ENCODE peak calls at places on chromosomes 5 and 9, in six cellular contexts. O, Q, G, T, J and E are unnamed samples.

GRCh38 chr5:83097582-83098265 is 20.4 kb downstream of the XRCC4 start:
- DNase-seq in G (no peak), T (no peak), J (peak; percentile 68), O (no peak), Q (no peak), E (no peak)

GRCh38 chr5:4640793-4641192 is 499.3 kb upstream of the ADAMTS16 start:
- DNase-seq in O (no peak), T (no peak), G (no peak), J (peak; percentile 10), Q (no peak), E (no peak)

GRCh38 chr5:172579403-172579990 is 61.6 kb upstream of the NEURL1B start:
- DNase-seq in T (no peak), Q (no peak), O (no peak), G (no peak), J (no peak), E (no peak)

GRCh38 chr9:113349434-113350337 is at the start of gene BSPRY:
- DNase-seq in J (no peak), Q (peak; percentile 85), T (peak; percentile 54), G (peak; percentile 57), O (peak; percentile 78), E (no peak)

GRCh38 chr5:129511291-129511690 is 51.2 kb downstream of the ADAMTS19 start:
- DNase-seq in Q (no peak), J (no peak), T (no peak), G (no peak), O (no peak), E (no peak)

GRCh38 chr5:132825165-132825823 is 5.2 kb downstream of the SHROOM1 start:
- DNase-seq in Q (no peak), O (no peak), G (no peak), J (no peak), T (no peak), E (no peak)

GRCh38 chr5:93606384-93606752 is 23.3 kb downstream of the NR2F1 start:
- DNase-seq in J (no peak), O (no peak), G (no peak), T (no peak), Q (no peak), E (no peak)

GRCh38 chr5:161190086-161190485 is 338.1 kb upstream of the ATP10B start:
- DNase-seq in O (no peak), T (no peak), G (no peak), Q (no peak), J (no peak), E (no peak)

GRCh38 chr5:191036-191948 is at the start of gene LRRC14B:
- DNase-seq in J (no peak), T (no peak), Q (peak; percentile 84), G (peak; percentile 21), O (peak; percentile 55), E (no peak)

GRCh38 chr9:83582026-83582425 is 40.9 kb upstream of the IDNK start:
- DNase-seq in T (no peak), G (no peak), Q (no peak), J (peak; percentile 82), O (no peak), E (no peak)

GRCh38 chr5:157607371-157608161 is 32.0 kb upstream of the ADAM19 start:
- DNase-seq in O (no peak), J (peak; percentile 70), Q (no peak), T (peak; percentile 76), G (peak; percentile 19), E (no peak)

GRCh38 chr5:30392897-30393296 is 800.6 kb upstream of the CDH6 start:
- DNase-seq in O (no peak), G (no peak), Q (no peak), T (no peak), J (no peak), E (no peak)

GRCh38 chr9:110729628-110730027 is 61.0 kb downstream of the MUSK start:
- DNase-seq in Q (no peak), G (no peak), O (no peak), J (no peak), T (no peak), E (no peak)

GRCh38 chr5:161546463-161547301 is at the start of gene GABRB2:
- DNase-seq in Q (no peak), O (peak; percentile 44), T (peak; percentile 33), J (peak; percentile 21), G (peak; percentile 32), E (peak; percentile 47)

GRCh38 chr9:2872307-2872940 is 28.5 kb upstream of the PUM3 start:
- DNase-seq in G (peak; percentile 2), J (peak; percentile 59), Q (no peak), O (no peak), T (no peak), E (no peak)

GRCh38 chr9:128136816-128137793 is 9.6 kb upstream of the PTGES2 start:
- DNase-seq in Q (peak; percentile 54), G (peak; percentile 57), J (peak; percentile 34), T (peak; percentile 50), O (peak; percentile 11), E (no peak)

GRCh38 chr5:142735323-142736246 is 34.6 kb upstream of the ARHGAP26 start:
- DNase-seq in J (no peak), Q (no peak), G (no peak), T (no peak), O (no peak), E (no peak)

GRCh38 chr5:132475939-132476852 is 14.4 kb downstream of the IRF1 start:
- DNase-seq in T (no peak), Q (peak; percentile 68), J (no peak), O (no peak), G (no peak), E (no peak)

GRCh38 chr5:12883395-12883794 is 979.1 kb upstream of the CTNND2 start:
- DNase-seq in T (no peak), G (no peak), O (no peak), Q (no peak), J (no peak), E (no peak)

GRCh38 chr5:131281133-131281867 is 17.4 kb downstream of the CDC42SE2 start:
- DNase-seq in J (peak; percentile 26), Q (no peak), O (no peak), T (no peak), G (no peak), E (no peak)

GRCh38 chr9:19998153-19998552 is 209.3 kb upstream of the SLC24A2 start:
- DNase-seq in J (peak; percentile 52), Q (no peak), T (no peak), G (no peak), O (no peak), E (no peak)

GRCh38 chr9:1042466-1042865 is 7.7 kb upstream of the DMRT2 start:
- DNase-seq in T (no peak), Q (no peak), G (no peak), J (no peak), O (no peak), E (no peak)
- TF ChIP-seq CTCF in T (no peak), Q (no peak), G (no peak), J (no peak), O (no peak), E (no peak)

GRCh38 chr9:137359850-137360249 is 57.8 kb upstream of the NRARP start:
- DNase-seq in O (no peak), J (no peak), T (no peak), Q (no peak), G (no peak), E (no peak)

GRCh38 chr9:137355445-137356365 is 53.6 kb upstream of the NRARP start:
- DNase-seq in T (no peak), G (no peak), Q (no peak), J (no peak), O (no peak), E (no peak)

GRCh38 chr9:137354845-137355420 is 52.9 kb upstream of the NRARP start:
- DNase-seq in O (no peak), T (no peak), Q (no peak), G (no peak), J (no peak), E (no peak)

GRCh38 chr9:137357166-137357565 is 55.1 kb upstream of the NRARP start:
- DNase-seq in O (no peak), G (no peak), J (peak; percentile 13), Q (no peak), T (no peak), E (no peak)

DNA sequence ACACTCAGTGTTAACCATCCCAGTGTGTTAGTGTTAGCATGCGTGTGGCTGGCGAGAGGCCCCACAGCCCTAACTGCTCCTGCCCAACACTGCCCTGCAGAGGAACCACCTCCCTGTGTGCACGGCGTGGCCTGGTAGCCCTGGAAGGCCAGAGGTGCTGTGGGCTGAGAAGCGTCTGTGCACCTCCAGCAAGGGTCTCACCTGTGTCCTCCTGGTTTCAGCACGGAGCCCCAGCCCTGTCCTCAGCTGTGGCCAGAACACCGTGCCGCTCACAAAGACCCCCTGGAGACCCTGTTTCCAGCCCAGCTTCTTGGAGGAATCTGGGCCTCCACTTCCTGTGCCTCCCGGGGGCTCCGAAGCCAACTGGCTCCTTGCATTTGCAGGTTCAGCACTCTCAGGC is 56.1 kb upstream of the NRARP start:
- DNase-seq in O (no peak), T (no peak), J (no peak), Q (no peak), G (no peak), E (no peak)
- TF ChIP-seq CTCF in O (no peak), T (no peak), J (no peak), Q (no peak), G (no peak), E (no peak)

GRCh38 chr5:136374003-136374402 is 8.7 kb upstream of the TRPC7 start:
- DNase-seq in O (no peak), G (peak; percentile 34), Q (no peak), J (peak; percentile 65), T (peak; percentile 41), E (no peak)
- TF ChIP-seq CTCF in O (no peak), G (no peak), Q (no peak), J (peak; percentile 70), T (no peak), E (no peak)

GRCh38 chr5:25119654-25120053 is 474.9 kb upstream of the CDH10 start:
- DNase-seq in O (no peak), G (no peak), Q (no peak), T (peak; percentile 39), J (peak; percentile 1), E (no peak)
- TF ChIP-seq CTCF in O (no peak), G (no peak), Q (no peak), T (peak; percentile 28), J (no peak), E (no peak)

GRCh38 chr9:16060457-16061129 is 507.8 kb downstream of the CCDC171 start:
- DNase-seq in Q (no peak), G (no peak), T (no peak), J (no peak), O (no peak), E (no peak)
- TF ChIP-seq CTCF in Q (no peak), G (no peak), T (no peak), J (no peak), O (no peak), E (no peak)

DNA sequence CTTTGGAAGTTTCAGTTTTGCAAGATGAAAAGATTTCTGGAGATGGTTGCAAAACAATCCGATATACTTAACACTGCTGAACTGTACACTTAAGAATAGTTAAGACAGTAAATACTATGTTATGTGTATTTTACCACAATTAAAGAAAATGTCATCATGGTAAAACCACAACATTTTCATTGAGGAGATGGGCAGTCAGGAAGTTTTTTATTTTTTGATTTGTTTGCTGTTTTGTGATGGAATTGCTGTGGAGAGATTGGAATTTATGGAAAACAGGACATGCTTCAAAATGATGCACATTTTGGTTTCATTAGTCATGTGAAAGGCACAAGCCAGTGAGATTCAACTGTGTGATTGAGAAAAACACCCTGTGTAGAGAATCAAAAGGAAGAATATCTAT is 90.5 kb upstream of the AGXT2 start:
- DNase-seq in G (no peak), Q (no peak), T (no peak), O (no peak), J (peak; percentile 42), E (no peak)
- TF ChIP-seq CTCF in G (no peak), Q (no peak), T (no peak), O (no peak), J (no peak), E (no peak)